ENCODE peak calls at places on chromosomes 6 and 20, in nine cellular contexts. F, U, A, N, Q, L, K, E and C are unnamed samples. For H3K4me1, the result is how much of the 10 kb centered on the place peaks cover.

GRCh38 chr6:8085053-8085511 is 17.3 kb downstream of the EEF1E1 start:
- DNase-seq in F (no peak), U (no peak), A (no peak), N (no peak), Q (peak), L (peak), K (peak), E (peak), C (no peak)

GRCh38 chr20:32333988-32334885 is 23.9 kb upstream of the ASXL1 start:
- DNase-seq in F (no peak), U (no peak), A (peak), N (peak), Q (peak), L (no peak), K (no peak), E (peak), C (peak)

GRCh38 chr20:14232650-14233049 is 104.8 kb downstream of the FLRT3 start:
- DNase-seq in F (no peak), U (no peak), A (no peak), N (no peak), Q (no peak), L (no peak), K (no peak), E (no peak), C (no peak)

GRCh38 chr6:136582702-136583471 is 32.7 kb upstream of the MAP7 start:
- DNase-seq in F (no peak), U (peak), A (no peak), N (no peak), Q (no peak), L (peak), K (no peak), E (peak), C (no peak)

GRCh38 chr6:89198235-89198634 is 18.9 kb downstream of the GABRR1 start:
- DNase-seq in F (no peak), U (no peak), A (no peak), N (no peak), Q (no peak), L (no peak), K (no peak), E (no peak), C (no peak)

GRCh38 chr20:46348972-46349741 is 40.9 kb upstream of the CDH22 start:
- DNase-seq in F (peak), U (peak), A (peak), N (peak), Q (no peak), L (peak), K (no peak), E (no peak), C (no peak)

GRCh38 chr6:103122766-103123601 is 1729.5 kb downstream of the GRIK2 start:
- DNase-seq in F (no peak), U (peak), A (no peak), N (peak), Q (peak), L (peak), K (peak), E (peak), C (peak)

GRCh38 chr6:67045076-67045475 is 1338.0 kb upstream of the EYS start:
- DNase-seq in F (no peak), U (no peak), A (no peak), N (no peak), Q (no peak), L (no peak), K (no peak), E (no peak), C (no peak)

GRCh38 chr6:13769034-13769654 is 45.2 kb downstream of the MCUR1 start:
- DNase-seq in F (no peak), U (no peak), A (no peak), N (no peak), Q (no peak), L (no peak), K (no peak), E (no peak), C (no peak)

GRCh38 chr20:41650221-41650948 is 32.2 kb upstream of the CHD6 start:
- DNase-seq in F (no peak), U (peak), A (no peak), N (no peak), Q (no peak), L (no peak), K (no peak), E (no peak), C (no peak)

GRCh38 chr6:33812669-33813068 is 8.9 kb upstream of the MLN start:
- DNase-seq in F (no peak), U (peak), A (no peak), N (peak), Q (no peak), L (peak), K (no peak), E (peak), C (peak)

GRCh38 chr6:169566961-169567360 is 134.9 kb downstream of the WDR27 start:
- DNase-seq in F (no peak), U (no peak), A (no peak), N (no peak), Q (no peak), L (no peak), K (no peak), E (no peak), C (no peak)

GRCh38 chr6:11111769-11112437 is 378 bp upstream of the ERVFRD-1 start:
- DNase-seq in F (no peak), U (no peak), A (no peak), N (no peak), Q (no peak), L (no peak), K (no peak), E (no peak), C (no peak)

GRCh38 chr6:144149894-144150672 is at the start of gene STX11:
- DNase-seq in F (peak), U (peak), A (peak), N (peak), Q (peak), L (peak), K (peak), E (peak), C (peak)

GRCh38 chr6:128112494-128112893 is 211.6 kb upstream of the THEMIS start:
- DNase-seq in F (no peak), U (no peak), A (no peak), N (no peak), Q (no peak), L (no peak), K (no peak), E (no peak), C (no peak)

GRCh38 chr6:165766457-165766856 is 103.4 kb upstream of the PDE10A start:
- DNase-seq in F (no peak), U (no peak), A (no peak), N (peak), Q (no peak), L (no peak), K (no peak), E (peak), C (no peak)

GRCh38 chr6:155107432-155108069 is 112.4 kb downstream of the TIAM2 start:
- DNase-seq in F (no peak), U (no peak), A (no peak), N (no peak), Q (no peak), L (no peak), K (no peak), E (no peak), C (no peak)

GRCh38 chr6:116268589-116269293 is 11.0 kb downstream of the TSPYL1 start:
- DNase-seq in F (no peak), U (peak), A (no peak), N (no peak), Q (no peak), L (peak), K (no peak), E (peak), C (no peak)

GRCh38 chr6:45423111-45423900 is 45.6 kb upstream of the SUPT3H start:
- DNase-seq in F (peak), U (no peak), A (peak), N (peak), Q (peak), L (no peak), K (peak), E (peak), C (peak)

GRCh38 chr6:99521557-99522286 is 6.5 kb upstream of the USP45 start:
- DNase-seq in F (no peak), U (no peak), A (no peak), N (no peak), Q (peak), L (peak), K (no peak), E (peak), C (peak)

GRCh38 chr20:48583171-48583570 is 244.6 kb downstream of the PREX1 start:
- DNase-seq in F (no peak), U (no peak), A (no peak), N (no peak), Q (no peak), L (no peak), K (no peak), E (no peak), C (no peak)

GRCh38 chr6:31717499-31718222 is 2.5 kb downstream of the LY6G6D start:
- DNase-seq in F (no peak), U (no peak), A (no peak), N (no peak), Q (no peak), L (no peak), K (no peak), E (no peak), C (no peak)

GRCh38 chr6:52544325-52545022 is 32.4 kb downstream of the TRAM2 start:
- DNase-seq in F (no peak), U (no peak), A (no peak), N (no peak), Q (no peak), L (no peak), K (no peak), E (peak), C (no peak)

GRCh38 chr6:81289229-81289628 is 463.3 kb downstream of the TENT5A start:
- DNase-seq in F (no peak), U (no peak), A (no peak), N (no peak), Q (no peak), L (no peak), K (no peak), E (no peak), C (no peak)

GRCh38 chr20:17315491-17316231 is 88.8 kb downstream of the PCSK2 start:
- DNase-seq in F (no peak), U (no peak), A (no peak), N (no peak), Q (no peak), L (no peak), K (no peak), E (no peak), C (no peak)

GRCh38 chr6:156881687-156882629 is 104.8 kb downstream of the ARID1B start:
- DNase-seq in F (no peak), U (peak), A (no peak), N (no peak), Q (no peak), L (no peak), K (no peak), E (no peak), C (peak)

GRCh38 chr6:145332001-145332400 is 403.3 kb downstream of the EPM2A start:
- DNase-seq in F (no peak), U (no peak), A (no peak), N (no peak), Q (no peak), L (no peak), K (no peak), E (no peak), C (no peak)

DNA sequence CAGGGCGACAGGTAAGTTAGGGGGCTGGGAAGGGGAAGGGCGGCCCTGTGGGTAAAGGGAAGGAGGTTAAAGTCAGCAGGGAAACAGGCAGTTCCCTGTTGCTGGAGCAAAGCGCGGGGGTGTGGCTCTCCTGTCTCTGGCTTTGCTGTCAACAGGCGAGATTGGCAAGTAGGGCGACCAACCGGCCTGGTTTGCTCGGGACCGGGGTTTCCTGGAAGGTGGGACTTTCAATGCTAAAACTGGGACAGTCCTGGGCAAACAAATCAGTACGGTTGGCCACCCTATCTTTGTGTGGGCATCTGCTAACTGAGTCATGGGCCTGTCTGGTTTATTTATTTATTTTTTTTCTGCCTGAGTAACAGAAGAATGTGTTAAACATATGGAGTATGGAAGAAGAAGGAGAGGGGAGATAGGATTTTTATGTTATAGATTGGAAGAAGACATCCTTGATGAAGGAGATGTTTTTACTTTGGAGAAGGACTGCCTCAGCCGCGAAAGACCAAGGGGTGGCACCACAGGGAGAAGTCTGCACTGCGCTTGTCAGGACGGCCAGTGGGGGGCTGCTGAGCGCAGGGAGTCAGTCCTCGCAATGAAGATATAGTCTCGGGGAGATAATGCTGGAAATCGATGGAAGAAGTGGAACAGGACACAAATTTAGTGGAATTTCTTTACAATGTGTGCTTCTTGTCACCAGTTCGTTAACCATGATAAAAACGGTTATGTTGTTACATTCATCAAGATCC is 43.4 kb upstream of the ESR1 start:
- DNase-seq in F (peak), U (peak), A (peak), N (peak), Q (peak), L (peak), K (peak), E (peak), C (peak)
- TF ChIP-seq CTCF in F (peak), U (peak), A (peak), N (peak), Q (peak), L (peak), K (peak), E (peak), C (no peak)

GRCh38 chr20:64189986-64190385 is 25.7 kb downstream of the MYT1 start:
- DNase-seq in F (no peak), U (no peak), A (no peak), N (no peak), Q (no peak), L (no peak), K (no peak), E (no peak), C (no peak)

GRCh38 chr20:64194269-64194668 is 30.0 kb downstream of the MYT1 start:
- DNase-seq in F (no peak), U (no peak), A (no peak), N (no peak), Q (no peak), L (no peak), K (no peak), E (no peak), C (no peak)

GRCh38 chr20:64191002-64191401 is 26.8 kb downstream of the MYT1 start:
- DNase-seq in F (no peak), U (no peak), A (no peak), N (no peak), Q (no peak), L (no peak), K (no peak), E (no peak), C (no peak)

GRCh38 chr20:64193058-64193457 is 28.8 kb downstream of the MYT1 start:
- DNase-seq in F (no peak), U (no peak), A (no peak), N (no peak), Q (no peak), L (no peak), K (no peak), E (no peak), C (no peak)

DNA sequence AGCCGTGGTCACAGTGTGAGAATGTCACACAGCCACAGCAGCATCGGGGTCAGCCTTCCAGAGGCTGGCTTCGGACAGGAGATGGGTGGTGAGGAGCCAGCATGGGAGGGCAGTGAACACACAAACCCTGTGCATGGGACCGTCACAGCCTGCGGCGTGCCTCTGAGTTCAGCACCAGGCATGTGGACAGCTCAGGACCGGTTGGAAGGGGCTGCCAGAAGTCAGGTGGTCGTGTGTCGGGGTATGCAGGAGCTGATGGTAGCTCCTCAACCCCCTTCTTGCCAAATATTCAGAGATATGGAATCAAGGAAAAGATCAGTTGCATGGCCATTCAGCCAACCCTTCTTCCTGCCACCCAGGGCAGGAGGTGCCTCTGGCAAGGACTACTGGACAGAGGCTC is 28.2 kb downstream of the MYT1 start:
- DNase-seq in F (no peak), U (no peak), A (no peak), N (no peak), Q (no peak), L (no peak), K (no peak), E (no peak), C (no peak)
- H3K4me1 ChIP-seq in F (under half), U (under half), A (under half), N (under half), Q (under half), L (under half), K (under half), E (under half), C (under half)

DNA sequence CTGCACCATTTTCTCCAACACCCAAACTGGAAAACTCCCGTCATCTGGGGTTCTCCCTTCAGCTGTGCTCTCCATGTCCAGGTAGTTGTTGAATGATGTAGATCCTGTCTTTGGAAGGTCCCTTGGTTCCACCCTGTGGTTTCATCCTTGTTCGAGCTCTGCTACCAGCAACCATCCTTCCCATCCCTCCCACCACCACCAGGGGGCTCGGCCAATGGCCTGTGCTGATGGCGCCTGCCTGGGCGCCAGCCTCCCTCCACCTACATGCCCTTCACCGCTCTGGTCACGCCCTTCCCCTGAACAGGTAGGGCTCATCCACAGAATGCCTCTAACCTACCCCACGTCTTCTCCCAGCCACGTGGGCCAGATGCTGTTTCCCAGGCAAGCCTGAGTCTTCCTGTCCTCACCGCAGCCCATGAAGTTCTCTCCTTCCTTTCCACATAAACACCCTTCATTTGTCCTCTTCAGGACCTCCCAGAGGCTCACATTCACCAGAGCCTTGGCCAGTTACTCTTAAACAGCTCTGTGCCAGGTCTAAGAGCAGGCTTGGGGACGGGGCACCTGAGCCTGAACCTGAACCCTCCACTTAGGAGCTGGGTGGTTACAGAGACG is 75.1 kb upstream of the DUSP22 start:
- DNase-seq in F (no peak), U (peak), A (no peak), N (no peak), Q (no peak), L (peak), K (no peak), E (no peak), C (no peak)
- TF ChIP-seq CTCF in F (peak), U (peak), A (no peak), N (peak), Q (peak), L (peak), K (no peak), E (peak), C (no peak)

GRCh38 chr6:53960311-53960710 is 150.9 kb upstream of the MLIP start:
- DNase-seq in F (no peak), U (no peak), A (no peak), N (no peak), Q (no peak), L (no peak), K (no peak), E (peak), C (no peak)
- H3K4me1 ChIP-seq in F (under half), U (under half), A (under half), N (under half), Q (under half), L (under half), K (under half), E (under half), C (under half)

DNA sequence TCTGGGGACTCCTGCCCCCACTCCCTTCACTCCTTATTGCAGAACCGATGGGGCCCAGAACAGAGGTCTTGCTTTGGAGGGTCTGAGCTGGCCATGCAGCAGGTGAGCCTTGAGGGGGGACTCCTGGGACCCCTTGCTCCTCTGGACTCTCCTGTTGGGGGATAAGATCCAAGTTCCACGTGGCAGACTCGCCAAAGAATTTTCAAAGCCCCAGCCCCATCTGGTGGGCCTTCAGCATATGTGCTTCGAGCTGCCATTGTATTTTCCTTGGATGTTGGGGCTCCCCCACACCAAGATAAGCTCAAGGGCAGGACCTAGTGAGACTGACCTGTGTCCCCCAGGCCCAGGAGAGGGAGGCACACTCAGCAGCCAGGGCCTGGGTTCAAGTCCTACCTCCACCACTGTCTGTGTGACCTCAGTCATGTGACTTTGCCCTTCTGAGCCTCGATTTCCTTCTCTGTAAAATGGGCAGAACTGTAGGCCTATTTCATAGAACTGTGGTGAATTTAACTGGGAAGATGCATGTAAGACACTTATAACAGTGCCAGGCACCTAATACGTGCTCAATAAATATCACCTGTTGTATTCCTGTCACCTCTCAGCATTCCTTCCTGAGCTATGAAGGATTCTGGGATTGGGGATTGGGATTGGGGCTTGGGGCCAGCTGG is 115.5 kb downstream of the VEGFA start:
- DNase-seq in F (no peak), U (no peak), A (no peak), N (no peak), Q (peak), L (no peak), K (no peak), E (no peak), C (no peak)
- TF ChIP-seq CTCF in F (no peak), U (no peak), A (no peak), N (no peak), Q (no peak), L (no peak), K (no peak), E (no peak), C (no peak)